ENCODE peak calls at places on chromosomes 2 and 18, in five cellular contexts. S, T, D, V and H are unnamed samples.

GRCh38 chr2:233331536-233331935 is 22.8 kb upstream of the DGKD start:
- DNase-seq in V (no peak), D (no peak), S (no peak), T (no peak), H (no peak)

GRCh38 chr2:74555610-74556103 is 1.1 kb downstream of the DOK1 start:
- DNase-seq in D (no peak), V (no peak), S (no peak), T (no peak), H (no peak)

GRCh38 chr2:11399113-11399762 is 54.8 kb upstream of the ROCK2 start:
- DNase-seq in V (no peak), S (no peak), D (no peak), T (no peak), H (no peak)

GRCh38 chr18:5029622-5030021 is 167.4 kb downstream of the AKAIN1 start:
- DNase-seq in D (no peak), S (no peak), T (no peak), V (no peak), H (no peak)

GRCh38 chr2:190627881-190628412 is 20.9 kb upstream of the NAB1 start:
- DNase-seq in S (no peak), V (peak), T (no peak), D (no peak), H (no peak)

GRCh38 chr2:101205521-101205998 is 47.1 kb upstream of the CNOT11 start:
- DNase-seq in S (peak), V (peak), T (peak), D (peak), H (peak)

GRCh38 chr2:18169121-18169786 is 290.8 kb downstream of the KCNS3 start:
- DNase-seq in T (no peak), S (peak), V (no peak), D (peak), H (no peak)

GRCh38 chr18:172361-172760 is 14.0 kb downstream of the USP14 start:
- DNase-seq in V (no peak), S (no peak), D (no peak), T (no peak), H (no peak)

GRCh38 chr2:188404341-188405004 is 112.8 kb downstream of the GULP1 start:
- DNase-seq in D (no peak), V (no peak), S (peak), T (no peak), H (no peak)

GRCh38 chr2:232489516-232490220 is 2.0 kb upstream of the ECEL1 start:
- DNase-seq in S (no peak), V (no peak), D (no peak), T (no peak), H (no peak)

GRCh38 chr2:172597191-172597842 is 41.4 kb downstream of the PDK1 start:
- DNase-seq in V (no peak), T (no peak), S (no peak), D (no peak), H (no peak)

GRCh38 chr18:45464619-45465018 is 150.7 kb upstream of the SLC14A2 start:
- DNase-seq in S (no peak), T (no peak), D (no peak), V (peak), H (no peak)

GRCh38 chr2:222613715-222614331 is 42.1 kb downstream of the FARSB start:
- DNase-seq in V (peak), S (peak), T (peak), D (peak), H (peak)

GRCh38 chr2:177187631-177188312 is 24.8 kb upstream of the HNRNPA3 start:
- DNase-seq in T (peak), D (peak), V (no peak), S (peak), H (peak)

GRCh38 chr2:73260338-73260984 is 23.8 kb downstream of the FBXO41 start:
- DNase-seq in D (peak), T (peak), V (no peak), S (peak), H (no peak)

GRCh38 chr2:23944527-23944926 is 4.3 kb downstream of the UBXN2A start:
- DNase-seq in T (peak), S (peak), V (no peak), D (no peak), H (no peak)

GRCh38 chr2:8487461-8487932 is 194.4 kb upstream of the ID2 start:
- DNase-seq in D (no peak), V (no peak), S (no peak), T (no peak), H (no peak)

GRCh38 chr2:5365871-5366461 is 326.2 kb upstream of the SOX11 start:
- DNase-seq in S (peak), V (peak), T (peak), D (peak), H (peak)

GRCh38 chr18:54284967-54285785 is 15.9 kb downstream of the POLI start:
- DNase-seq in D (peak), T (no peak), S (peak), V (no peak), H (no peak)

GRCh38 chr18:28522250-28522649 is 345.3 kb upstream of the CDH2 start:
- DNase-seq in T (no peak), D (no peak), S (no peak), V (no peak), H (no peak)

GRCh38 chr2:60552096-60552850 is 1.2 kb downstream of the BCL11A start:
- DNase-seq in T (no peak), D (peak), S (peak), V (no peak), H (no peak)

GRCh38 chr2:108388045-108388444 is 10.3 kb downstream of the SULT1C4 start:
- DNase-seq in V (no peak), S (no peak), T (peak), D (no peak), H (no peak)

GRCh38 chr2:15822151-15823044 is 118.0 kb upstream of the MYCN start:
- DNase-seq in D (no peak), S (no peak), T (no peak), V (no peak), H (no peak)